ENCODE peak calls at places on chromosomes 5 and 9, in ten cellular contexts. V is activated CD8-positive, alpha-beta memory T cell treated with anti-CD3 and anti-CD28 coated beads, Interleukin-2, amount 50 U/mL, for 48 hours; R is cardiac fibroblast; D is prostate gland; O is dermis microvascular lymphatic vessel endothelial cell; E is CD4-positive, alpha-beta memory T cell; Q is HCT116; Z is DMS79; F is GM23248; Y is retina. S is an unnamed sample.
A peak's percentile ranks its signal among the peaks of the same experiment; 100 is the strongest.

GRCh38 chr5:10724799-10725507 is 36.1 kb downstream of the DAP start:
- DNase-seq in V (no peak), R (peak; percentile 91), D (peak; percentile 51), O (peak; percentile 92), E (no peak), Q (peak; percentile 75), Z (no peak), F (peak; percentile 88), Y (no peak), S (peak; percentile 61)

GRCh38 chr5:123095694-123096120 is 6.7 kb downstream of the PRDM6 start:
- DNase-seq in V (no peak), R (no peak), D (no peak), O (no peak), E (no peak), Q (no peak), Z (no peak), F (no peak), Y (no peak), S (no peak)

GRCh38 chr9:134314039-134314949 is 12.0 kb upstream of the RXRA start:
- DNase-seq in V (no peak), R (no peak), D (no peak), O (no peak), E (no peak), Q (no peak), Z (no peak), F (no peak), Y (no peak), S (no peak)

GRCh38 chr5:135546014-135546413 is 10.2 kb upstream of the NEUROG1 start:
- DNase-seq in V (no peak), R (no peak), D (no peak), O (no peak), E (no peak), Q (no peak), Z (no peak), F (no peak), Y (peak; percentile 65), S (no peak)

GRCh38 chr5:103298557-103298956 is 40.0 kb downstream of the MACIR start:
- DNase-seq in V (no peak), R (no peak), D (no peak), O (no peak), E (no peak), Q (no peak), Z (no peak), F (no peak), Y (no peak), S (no peak)

GRCh38 chr5:102313907-102314306 is 17.8 kb upstream of the SLCO4C1 start:
- DNase-seq in V (no peak), R (no peak), D (no peak), O (peak; percentile 61), E (no peak), Q (no peak), Z (no peak), F (no peak), Y (no peak), S (no peak)

GRCh38 chr9:17958363-17958762 is 379.5 kb downstream of the SH3GL2 start:
- DNase-seq in V (no peak), R (no peak), D (no peak), O (no peak), E (no peak), Q (no peak), Z (no peak), F (no peak), Y (no peak), S (no peak)

GRCh38 chr5:168978015-168978414 is 322.9 kb downstream of the SLIT3 start:
- DNase-seq in V (no peak), R (peak; percentile 86), D (no peak), O (no peak), E (no peak), Q (no peak), Z (no peak), F (peak; percentile 95), Y (no peak), S (peak; percentile 82)

GRCh38 chr9:87885484-87886189 is 3.0 kb downstream of the SPATA31E1 start:
- DNase-seq in V (peak; percentile 41), R (no peak), D (no peak), O (no peak), E (no peak), Q (no peak), Z (no peak), F (no peak), Y (no peak), S (no peak)

GRCh38 chr5:131164931-131165727 is at the start of gene HINT1:
- DNase-seq in V (peak; percentile 98), R (peak; percentile 87), D (peak; percentile 90), O (peak; percentile 51), E (peak; percentile 91), Q (peak; percentile 79), Z (peak; percentile 36), F (peak; percentile 89), Y (peak; percentile 94), S (peak; percentile 80)

GRCh38 chr9:129384887-129385614 is 207.0 kb upstream of the IER5L start:
- DNase-seq in V (no peak), R (no peak), D (no peak), O (no peak), E (no peak), Q (no peak), Z (no peak), F (no peak), Y (no peak), S (no peak)